ENCODE peak calls at places on chromosomes 11 and 22, in seven cellular contexts. One of them, this sample, is unnamed.

GRCh38 chr22:41338614-41339212 is 37.4 kb downstream of the ZC3H7B start:
- DNase-seq in DMS53: no peak
- DNase-seq in thoracic aorta: no peak
- DNase-seq in LoVo: no peak
- DNase-seq in NCI-H774: no peak
- DNase-seq in HL-60: no peak
- DNase-seq in AG09309: no peak
- DNase-seq in this sample: no peak

GRCh38 chr11:41058138-41058537 is 401.3 kb downstream of the LRRC4C start:
- DNase-seq in DMS53: no peak
- DNase-seq in thoracic aorta: no peak
- DNase-seq in LoVo: no peak
- DNase-seq in NCI-H774: no peak
- DNase-seq in HL-60: no peak
- DNase-seq in AG09309: no peak
- DNase-seq in this sample: no peak

GRCh38 chr11:104694259-104695070 is 203.8 kb downstream of the CASP12 start:
- DNase-seq in DMS53: no peak
- DNase-seq in thoracic aorta: no peak
- DNase-seq in LoVo: no peak
- DNase-seq in NCI-H774: no peak
- DNase-seq in HL-60: no peak
- DNase-seq in AG09309: no peak
- DNase-seq in this sample: no peak

GRCh38 chr22:20775342-20775895 is 1.5 kb downstream of the SERPIND1 start:
- DNase-seq in DMS53: no peak
- DNase-seq in thoracic aorta: no peak
- DNase-seq in LoVo: no peak
- DNase-seq in NCI-H774: no peak
- DNase-seq in HL-60: no peak
- DNase-seq in AG09309: no peak
- DNase-seq in this sample: no peak

GRCh38 chr11:14320020-14320419 is 39.0 kb downstream of the RRAS2 start:
- DNase-seq in DMS53: no peak
- DNase-seq in thoracic aorta: no peak
- DNase-seq in LoVo: no peak
- DNase-seq in NCI-H774: no peak
- DNase-seq in HL-60: no peak
- DNase-seq in AG09309: no peak
- DNase-seq in this sample: no peak

GRCh38 chr11:61955031-61955415 is 4.9 kb downstream of the BEST1 start:
- DNase-seq in DMS53: no peak
- DNase-seq in thoracic aorta: no peak
- DNase-seq in LoVo: no peak
- DNase-seq in NCI-H774: no peak
- DNase-seq in HL-60: peak
- DNase-seq in AG09309: peak
- DNase-seq in this sample: peak

GRCh38 chr22:43477966-43478365 is 66.2 kb downstream of the MPPED1 start:
- DNase-seq in DMS53: no peak
- DNase-seq in thoracic aorta: no peak
- DNase-seq in LoVo: no peak
- DNase-seq in NCI-H774: no peak
- DNase-seq in HL-60: no peak
- DNase-seq in AG09309: no peak
- DNase-seq in this sample: no peak

GRCh38 chr11:85132839-85133238 is 494.3 kb downstream of the DLG2 start:
- DNase-seq in DMS53: no peak
- DNase-seq in thoracic aorta: no peak
- DNase-seq in LoVo: no peak
- DNase-seq in NCI-H774: no peak
- DNase-seq in HL-60: no peak
- DNase-seq in AG09309: no peak
- DNase-seq in this sample: no peak

GRCh38 chr22:27170491-27170890 is 513.1 kb downstream of the MIAT start:
- DNase-seq in DMS53: no peak
- DNase-seq in thoracic aorta: peak
- DNase-seq in LoVo: no peak
- DNase-seq in NCI-H774: no peak
- DNase-seq in HL-60: no peak
- DNase-seq in AG09309: peak
- DNase-seq in this sample: peak

GRCh38 chr11:35639591-35640179 is 21.4 kb downstream of the FJX1 start:
- DNase-seq in DMS53: no peak
- DNase-seq in thoracic aorta: no peak
- DNase-seq in LoVo: no peak
- DNase-seq in NCI-H774: no peak
- DNase-seq in HL-60: no peak
- DNase-seq in AG09309: no peak
- DNase-seq in this sample: no peak

GRCh38 chr11:33970984-33971466 is 79.1 kb upstream of the LMO2 start:
- DNase-seq in DMS53: peak
- DNase-seq in thoracic aorta: peak
- DNase-seq in LoVo: peak
- DNase-seq in NCI-H774: peak
- DNase-seq in HL-60: no peak
- DNase-seq in AG09309: peak
- DNase-seq in this sample: peak

GRCh38 chr11:124080319-124081001 is 34.8 kb upstream of the VWA5A start:
- DNase-seq in DMS53: peak
- DNase-seq in thoracic aorta: no peak
- DNase-seq in LoVo: no peak
- DNase-seq in NCI-H774: no peak
- DNase-seq in HL-60: no peak
- DNase-seq in AG09309: no peak
- DNase-seq in this sample: no peak

GRCh38 chr11:122486793-122487495 is 168.6 kb upstream of the UBASH3B start:
- DNase-seq in DMS53: no peak
- DNase-seq in thoracic aorta: no peak
- DNase-seq in LoVo: no peak
- DNase-seq in NCI-H774: no peak
- DNase-seq in HL-60: no peak
- DNase-seq in AG09309: no peak
- DNase-seq in this sample: no peak

GRCh38 chr11:65653229-65654225 is 9.2 kb downstream of the RELA start:
- DNase-seq in DMS53: no peak
- DNase-seq in thoracic aorta: no peak
- DNase-seq in LoVo: peak
- DNase-seq in NCI-H774: no peak
- DNase-seq in HL-60: no peak
- DNase-seq in AG09309: no peak
- DNase-seq in this sample: no peak

GRCh38 chr11:74320538-74320937 is 9.1 kb upstream of the P4HA3 start:
- DNase-seq in DMS53: no peak
- DNase-seq in thoracic aorta: no peak
- DNase-seq in LoVo: no peak
- DNase-seq in NCI-H774: no peak
- DNase-seq in HL-60: no peak
- DNase-seq in AG09309: no peak
- DNase-seq in this sample: no peak

GRCh38 chr11:66013762-66014100 is 1.9 kb downstream of the CST6 start:
- DNase-seq in DMS53: no peak
- DNase-seq in thoracic aorta: no peak
- DNase-seq in LoVo: no peak
- DNase-seq in NCI-H774: no peak
- DNase-seq in HL-60: no peak
- DNase-seq in AG09309: no peak
- DNase-seq in this sample: no peak

GRCh38 chr11:100232006-100232405 is 455.1 kb upstream of the ARHGAP42 start:
- DNase-seq in DMS53: no peak
- DNase-seq in thoracic aorta: no peak
- DNase-seq in LoVo: no peak
- DNase-seq in NCI-H774: no peak
- DNase-seq in HL-60: no peak
- DNase-seq in AG09309: no peak
- DNase-seq in this sample: no peak

GRCh38 chr11:114197799-114198500 is 98.2 kb upstream of the NNMT start:
- DNase-seq in DMS53: peak
- DNase-seq in thoracic aorta: peak
- DNase-seq in LoVo: no peak
- DNase-seq in NCI-H774: peak
- DNase-seq in HL-60: no peak
- DNase-seq in AG09309: no peak
- DNase-seq in this sample: peak

GRCh38 chr22:33864723-33865130 is 55.5 kb downstream of the LARGE1 start:
- DNase-seq in DMS53: no peak
- DNase-seq in thoracic aorta: no peak
- DNase-seq in LoVo: no peak
- DNase-seq in NCI-H774: no peak
- DNase-seq in HL-60: no peak
- DNase-seq in AG09309: no peak
- DNase-seq in this sample: no peak